ENCODE peak calls at places on chromosomes 7 and 10, in five cellular contexts. Z is SK-N-SH, U is HepG2, V is GM12878, D is K562. Y is an unnamed sample.
A peak's percentile ranks its signal among the peaks of the same experiment; 100 is the strongest.

GRCh38 chr7:101237206-101238067 is at the start of gene CLDN15:
- DNase-seq in V (no peak), Z (peak; percentile 39), D (peak; percentile 43), U (peak; percentile 66), Y (no peak)

GRCh38 chr10:132010484-132010883 is 28.8 kb upstream of the BNIP3 start:
- DNase-seq in U (no peak), Z (no peak), D (no peak), V (no peak), Y (no peak)

GRCh38 chr10:122550983-122551382 is 9.6 kb upstream of the DMBT1 start:
- DNase-seq in U (no peak), V (no peak), D (no peak), Z (no peak), Y (no peak)

GRCh38 chr10:86968271-86968993 is at the start of gene ADIRF:
- DNase-seq in D (no peak), V (no peak), Z (no peak), U (no peak), Y (peak; percentile 73)

GRCh38 chr10:85266808-85267207 is 938.4 kb downstream of the CCSER2 start:
- DNase-seq in D (no peak), V (no peak), Z (no peak), U (no peak), Y (peak; percentile 45)

GRCh38 chr7:6615853-6616555 is 594 bp downstream of the ZNF853 start:
- DNase-seq in U (peak; percentile 24), D (no peak), Z (peak; percentile 83), V (no peak), Y (peak; percentile 35)

GRCh38 chr10:113071446-113071845 is 121.4 kb downstream of the TCF7L2 start:
- DNase-seq in D (no peak), U (no peak), Z (peak; percentile 44), V (no peak), Y (no peak)

GRCh38 chr10:76779163-76779820 is 858.3 kb downstream of the KCNMA1 start:
- DNase-seq in U (no peak), D (no peak), Z (no peak), V (no peak), Y (no peak)

GRCh38 chr10:87068281-87068680 is 26.4 kb downstream of the GLUD1 start:
- DNase-seq in D (no peak), U (no peak), V (no peak), Z (peak; percentile 30), Y (no peak)

GRCh38 chr10:124632064-124632531 is 112.1 kb downstream of the FAM53B start:
- DNase-seq in D (no peak), V (no peak), U (peak; percentile 8), Z (peak; percentile 58), Y (peak; percentile 74)

GRCh38 chr10:101052285-101052684 is 9.5 kb upstream of the KAZALD1 start:
- DNase-seq in Z (no peak), D (no peak), V (no peak), U (no peak), Y (peak; percentile 83)

GRCh38 chr7:120731276-120731675 is 126.7 kb downstream of the TSPAN12 start:
- DNase-seq in V (no peak), U (no peak), Z (no peak), D (no peak), Y (no peak)

GRCh38 chr10:121289800-121290199 is 308.4 kb downstream of the FGFR2 start:
- DNase-seq in U (no peak), Z (no peak), V (no peak), D (no peak), Y (no peak)

GRCh38 chr7:138872576-138872975 is 74.6 kb upstream of the ATP6V0A4 start:
- DNase-seq in U (no peak), V (no peak), Z (no peak), D (no peak), Y (no peak)

GRCh38 chr10:68562666-68563522 is 2.8 kb downstream of the TET1 start:
- DNase-seq in Z (peak; percentile 49), U (no peak), V (no peak), D (peak; percentile 68), Y (no peak)

GRCh38 chr10:48589266-48589665 is 15.6 kb downstream of the ARHGAP22 start:
- DNase-seq in D (no peak), Z (no peak), U (no peak), V (no peak), Y (no peak)

GRCh38 chr7:129222064-129222463 is 2.8 kb upstream of the AHCYL2 start:
- DNase-seq in Z (no peak), V (no peak), U (no peak), D (no peak), Y (no peak)

GRCh38 chr10:18681971-18682403 is 22.8 kb downstream of the ARL5B start:
- DNase-seq in Z (no peak), D (no peak), V (no peak), U (peak; percentile 30), Y (no peak)

GRCh38 chr10:16116404-16117304 is 256.3 kb upstream of the MINDY3 start:
- DNase-seq in Z (peak; percentile 30), U (peak; percentile 52), V (peak; percentile 3), D (peak; percentile 15), Y (peak; percentile 18)

GRCh38 chr7:123748734-123749536 is at the start of gene WASL:
- DNase-seq in D (peak; percentile 97), U (peak; percentile 81), Z (peak; percentile 99), V (peak; percentile 41), Y (peak; percentile 92)

GRCh38 chr10:68023292-68023691 is 51.8 kb downstream of the HERC4 start:
- DNase-seq in D (no peak), V (no peak), Z (no peak), U (no peak), Y (no peak)

GRCh38 chr7:142463401-142463850 is 205.6 kb upstream of the PRSS58 start:
- DNase-seq in Z (no peak), U (no peak), V (no peak), D (no peak), Y (no peak)

GRCh38 chr7:149292101-149292823 is 30.3 kb downstream of the ZNF783 start:
- DNase-seq in U (no peak), V (no peak), D (no peak), Z (peak; percentile 25), Y (no peak)

GRCh38 chr7:91749418-91749817 is 131.1 kb downstream of the MTERF1 start:
- DNase-seq in D (no peak), V (no peak), Z (no peak), U (no peak), Y (no peak)

GRCh38 chr10:129542589-129542988 is 75.5 kb downstream of the MGMT start:
- DNase-seq in V (no peak), U (no peak), D (no peak), Z (no peak), Y (no peak)

GRCh38 chr10:43073191-43073590 is 3.7 kb upstream of the RET start:
- DNase-seq in U (no peak), V (no peak), D (no peak), Z (no peak), Y (no peak)

GRCh38 chr7:29970158-29970557 is 19.4 kb downstream of the SCRN1 start:
- DNase-seq in U (no peak), V (no peak), Z (no peak), D (no peak), Y (no peak)

GRCh38 chr7:31492086-31492485 is 21.8 kb upstream of the ITPRID1 start:
- DNase-seq in Z (no peak), V (no peak), D (no peak), U (no peak), Y (no peak)

GRCh38 chr7:55326079-55326847 is 38.9 kb upstream of the LANCL2 start:
- DNase-seq in Z (no peak), U (no peak), D (no peak), V (no peak), Y (no peak)

GRCh38 chr7:122343986-122344620 is 39.6 kb upstream of the FEZF1 start:
- DNase-seq in V (no peak), U (no peak), Z (no peak), D (no peak), Y (no peak)

GRCh38 chr10:46257099-46257498 is 29.7 kb upstream of the ANTXRL start:
- DNase-seq in Z (no peak), V (no peak), U (no peak), D (no peak), Y (no peak)

GRCh38 chr7:120055300-120055699 is 217.7 kb upstream of the KCND2 start:
- DNase-seq in Z (no peak), D (no peak), U (no peak), V (no peak), Y (no peak)

GRCh38 chr10:130174343-130174742 is 38.2 kb downstream of the GLRX3 start:
- DNase-seq in U (no peak), Z (no peak), V (no peak), D (no peak), Y (no peak)

GRCh38 chr7:102836206-102836938 is 76.4 kb upstream of the LRRC17 start:
- DNase-seq in D (no peak), V (no peak), U (no peak), Z (no peak), Y (no peak)
- TF ChIP-seq JUND in D (no peak), V (no peak), U (no peak), Z (peak; percentile 100), Y (no peak)

DNA sequence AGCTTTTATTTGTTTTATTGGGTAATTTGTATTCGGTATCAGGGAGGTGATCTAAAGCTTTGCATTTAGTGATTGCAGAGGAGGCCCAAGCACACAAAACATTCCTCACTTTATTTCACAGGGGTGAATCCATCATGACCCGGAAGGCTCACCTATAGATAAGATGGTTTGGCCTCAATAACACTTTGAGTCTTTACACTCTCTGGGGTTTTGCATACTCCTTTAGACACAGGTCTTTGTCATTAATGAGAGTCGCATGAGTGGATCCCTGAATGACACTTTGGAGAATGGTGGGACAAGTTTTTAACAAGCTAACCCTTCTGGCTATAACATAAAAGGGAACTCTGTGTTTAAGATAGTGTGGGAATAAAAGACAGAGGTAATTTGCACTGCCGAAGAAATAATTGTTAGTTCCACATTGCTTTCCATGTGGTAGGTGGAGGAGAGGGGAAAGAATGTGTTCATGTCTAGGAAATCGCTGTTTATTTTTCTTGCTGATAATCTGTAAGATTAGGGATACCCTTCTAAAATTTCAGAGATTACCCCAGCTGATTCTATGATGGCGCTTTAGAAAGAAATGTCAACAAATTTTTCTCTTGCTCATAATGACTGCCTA is 455.8 kb downstream of the TFEC start:
- DNase-seq in Z (no peak), D (no peak), U (no peak), V (no peak), Y (no peak)
- TF ChIP-seq JUND in Z (no peak), D (no peak), U (no peak), V (no peak), Y (no peak)

DNA sequence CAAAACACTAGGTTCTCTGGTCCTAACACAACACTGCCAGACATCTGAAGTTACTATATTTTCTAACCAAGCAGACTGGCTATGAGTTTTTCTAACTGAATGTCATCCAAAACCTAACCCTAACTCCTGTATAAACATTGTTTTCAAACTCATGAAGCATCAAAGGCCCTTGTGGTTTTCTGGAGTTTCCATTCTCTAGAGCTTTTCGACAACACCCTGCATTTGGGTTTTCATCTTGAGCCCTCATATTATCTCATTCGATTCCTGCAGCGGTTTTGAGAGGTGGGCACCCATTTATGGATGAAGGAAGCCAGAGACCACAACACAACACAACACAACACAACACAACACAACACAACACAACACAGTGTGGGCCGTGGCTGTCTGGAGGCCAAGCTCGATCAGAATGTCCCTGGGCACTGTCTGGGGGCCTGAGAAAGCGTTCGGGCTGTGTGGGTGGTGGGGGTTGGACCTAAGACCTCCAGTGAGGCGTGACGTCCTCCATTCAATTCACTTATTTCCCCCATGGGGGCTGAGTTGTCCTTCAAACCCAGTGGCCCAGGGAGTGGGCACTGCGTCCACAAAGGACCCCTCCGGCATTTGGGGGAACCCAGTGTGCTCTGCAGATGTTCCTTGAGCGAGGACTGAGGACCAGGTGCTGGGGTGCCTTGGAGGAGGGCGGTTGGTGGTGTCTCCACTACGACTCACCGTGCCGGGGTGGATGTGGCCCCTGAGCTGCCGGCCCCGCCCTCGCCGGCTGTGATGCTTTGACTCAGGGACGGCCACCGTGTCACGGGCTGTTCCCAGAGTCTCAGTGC is 490.4 kb downstream of the DNAJB6 start:
- DNase-seq in U (no peak), V (no peak), D (no peak), Z (no peak), Y (no peak)
- TF ChIP-seq JUND in U (no peak), V (no peak), D (no peak), Z (no peak), Y (no peak)

GRCh38 chr7:135168001-135168400 is 2.5 kb downstream of the CYREN start:
- DNase-seq in D (peak; percentile 75), V (no peak), U (no peak), Z (no peak), Y (no peak)
- TF ChIP-seq JUND in D (no peak), V (no peak), U (no peak), Z (no peak), Y (no peak)